ENCODE peak calls at places on chromosomes 4 and X, in four cellular contexts. One of them, this sample, is unnamed.

GRCh38 chr4:185384877-185385465 is 10.8 kb downstream of the LRP2BP start:
- DNase-seq in activated gamma-delta T cell treated with anti-CD3 and anti-CD28 coated beads, Interleukin-2, amount 50 U/mL, for 16 hours: no peak
- DNase-seq in activated CD8-positive, alpha-beta memory T cell treated with anti-CD3 and anti-CD28 coated beads for 1 hour: no peak
- DNase-seq in NCI-H774: no peak
- DNase-seq in this sample: no peak

GRCh38 chrX:130874751-130875150 is 28.3 kb downstream of the ENOX2 start:
- DNase-seq in activated CD8-positive, alpha-beta memory T cell treated with anti-CD3 and anti-CD28 coated beads for 1 hour: no peak
- DNase-seq in NCI-H774: no peak
- DNase-seq in activated gamma-delta T cell treated with anti-CD3 and anti-CD28 coated beads, Interleukin-2, amount 50 U/mL, for 16 hours: no peak
- DNase-seq in this sample: no peak

GRCh38 chr4:134343661-134344060 is 142.1 kb upstream of the PABPC4L start:
- DNase-seq in activated gamma-delta T cell treated with anti-CD3 and anti-CD28 coated beads, Interleukin-2, amount 50 U/mL, for 16 hours: no peak
- DNase-seq in activated CD8-positive, alpha-beta memory T cell treated with anti-CD3 and anti-CD28 coated beads for 1 hour: no peak
- DNase-seq in NCI-H774: no peak
- DNase-seq in this sample: no peak

GRCh38 chrX:71181558-71181909 is 36.9 kb downstream of the NLGN3 start:
- DNase-seq in activated gamma-delta T cell treated with anti-CD3 and anti-CD28 coated beads, Interleukin-2, amount 50 U/mL, for 16 hours: peak
- DNase-seq in NCI-H774: no peak
- DNase-seq in activated CD8-positive, alpha-beta memory T cell treated with anti-CD3 and anti-CD28 coated beads for 1 hour: no peak
- DNase-seq in this sample: no peak

GRCh38 chr4:6887591-6888371 is 21.8 kb upstream of the TBC1D14 start:
- DNase-seq in NCI-H774: no peak
- DNase-seq in activated gamma-delta T cell treated with anti-CD3 and anti-CD28 coated beads, Interleukin-2, amount 50 U/mL, for 16 hours: no peak
- DNase-seq in activated CD8-positive, alpha-beta memory T cell treated with anti-CD3 and anti-CD28 coated beads for 1 hour: no peak
- DNase-seq in this sample: no peak

GRCh38 chrX:19225906-19226305 is 103.6 kb upstream of the ADGRG2 start:
- DNase-seq in activated gamma-delta T cell treated with anti-CD3 and anti-CD28 coated beads, Interleukin-2, amount 50 U/mL, for 16 hours: no peak
- DNase-seq in NCI-H774: no peak
- DNase-seq in activated CD8-positive, alpha-beta memory T cell treated with anti-CD3 and anti-CD28 coated beads for 1 hour: no peak
- DNase-seq in this sample: no peak

GRCh38 chrX:63561425-63561824 is 210.3 kb upstream of the SPIN4 start:
- DNase-seq in activated CD8-positive, alpha-beta memory T cell treated with anti-CD3 and anti-CD28 coated beads for 1 hour: no peak
- DNase-seq in NCI-H774: no peak
- DNase-seq in activated gamma-delta T cell treated with anti-CD3 and anti-CD28 coated beads, Interleukin-2, amount 50 U/mL, for 16 hours: no peak
- DNase-seq in this sample: no peak

GRCh38 chrX:70332600-70332999 is 42.7 kb downstream of the KIF4A start:
- DNase-seq in NCI-H774: no peak
- DNase-seq in activated CD8-positive, alpha-beta memory T cell treated with anti-CD3 and anti-CD28 coated beads for 1 hour: no peak
- DNase-seq in activated gamma-delta T cell treated with anti-CD3 and anti-CD28 coated beads, Interleukin-2, amount 50 U/mL, for 16 hours: no peak
- DNase-seq in this sample: no peak

GRCh38 chrX:40644821-40645358 is 2.5 kb downstream of the CXorf38 start:
- DNase-seq in activated gamma-delta T cell treated with anti-CD3 and anti-CD28 coated beads, Interleukin-2, amount 50 U/mL, for 16 hours: peak
- DNase-seq in NCI-H774: no peak
- DNase-seq in activated CD8-positive, alpha-beta memory T cell treated with anti-CD3 and anti-CD28 coated beads for 1 hour: no peak
- DNase-seq in this sample: no peak

GRCh38 chr4:140153744-140154571 is at the start of gene MAML3:
- DNase-seq in activated CD8-positive, alpha-beta memory T cell treated with anti-CD3 and anti-CD28 coated beads for 1 hour: peak
- DNase-seq in NCI-H774: peak
- DNase-seq in activated gamma-delta T cell treated with anti-CD3 and anti-CD28 coated beads, Interleukin-2, amount 50 U/mL, for 16 hours: peak
- DNase-seq in this sample: peak